ENCODE peak calls at places on chromosome 2, in seven cellular contexts. A is IMR-90, X is transverse colon, J is heart left ventricle, P is A549, N is ovary, Y is Peyer's patch. K is an unnamed sample. For H3K4me1, the result is how much of the 10 kb centered on the place peaks cover.

GRCh38 chr2:174247474-174248186 is 702 bp downstream of the OLA1 start:
- DNase-seq in J (no peak), P (peak), Y (no peak), A (peak), X (no peak), N (no peak), K (peak)

GRCh38 chr2:150370600-150370999 is 116.9 kb downstream of the RND3 start:
- DNase-seq in X (peak), J (no peak), Y (no peak), A (no peak), N (no peak), P (no peak), K (no peak)

GRCh38 chr2:239536186-239536585 is 135.4 kb upstream of the HDAC4 start:
- DNase-seq in A (no peak), X (no peak), N (no peak), Y (no peak), J (no peak), P (no peak), K (no peak)

GRCh38 chr2:70616168-70616694 is 62.6 kb upstream of the TGFA start:
- DNase-seq in Y (no peak), P (no peak), J (no peak), A (no peak), N (no peak), X (peak), K (no peak)

GRCh38 chr2:193584001-193584400 is 1389.3 kb upstream of the TMEFF2 start:
- DNase-seq in P (no peak), N (no peak), X (no peak), J (no peak), Y (no peak), A (peak), K (peak)

GRCh38 chr2:10909050-10909995 is 2.4 kb upstream of the KCNF1 start:
- DNase-seq in P (peak), A (no peak), J (no peak), N (no peak), Y (no peak), X (no peak), K (no peak)

GRCh38 chr2:239150125-239151011 is 250.5 kb downstream of the HDAC4 start:
- DNase-seq in J (peak), Y (no peak), P (no peak), N (no peak), A (no peak), X (no peak), K (peak)

GRCh38 chr2:51810197-51810596 is 778.3 kb upstream of the NRXN1 start:
- DNase-seq in A (no peak), N (no peak), J (no peak), X (no peak), Y (no peak), P (no peak), K (no peak)

GRCh38 chr2:66587216-66587615 is 152.3 kb downstream of the MEIS1 start:
- DNase-seq in X (no peak), A (peak), Y (no peak), P (peak), J (no peak), N (peak), K (no peak)

GRCh38 chr2:100246163-100247145 is 75.8 kb downstream of the LONRF2 start:
- DNase-seq in N (no peak), X (no peak), Y (no peak), J (no peak), P (peak), A (no peak), K (no peak)

GRCh38 chr2:9112079-9112721 is 94.4 kb upstream of the ASAP2 start:
- DNase-seq in N (peak), Y (no peak), A (peak), P (peak), J (no peak), X (no peak), K (no peak)

GRCh38 chr2:241853651-241854341 is 4.9 kb downstream of the PDCD1 start:
- DNase-seq in N (peak), A (peak), Y (no peak), J (peak), X (no peak), P (no peak), K (no peak)

GRCh38 chr2:224142397-224143312 is 103.6 kb upstream of the SERPINE2 start:
- DNase-seq in P (peak), X (no peak), Y (no peak), J (no peak), A (peak), N (no peak), K (no peak)

GRCh38 chr2:39264733-39265132 is 21.0 kb upstream of the CDKL4 start:
- DNase-seq in Y (no peak), P (no peak), A (no peak), X (no peak), N (no peak), J (no peak), K (no peak)

GRCh38 chr2:40658917-40659316 is 207.0 kb upstream of the SLC8A1 start:
- DNase-seq in A (peak), N (no peak), X (no peak), J (no peak), P (no peak), Y (no peak), K (no peak)

GRCh38 chr2:42102606-42103450 is 55.0 kb downstream of the PKDCC start:
- DNase-seq in X (peak), J (peak), N (peak), Y (peak), P (no peak), A (no peak), K (peak)

GRCh38 chr2:172408143-172408766 is 19.1 kb upstream of the ITGA6 start:
- DNase-seq in Y (no peak), N (no peak), P (no peak), X (no peak), J (no peak), A (no peak), K (no peak)

GRCh38 chr2:46029332-46029811 is 267.8 kb upstream of the EPAS1 start:
- DNase-seq in Y (no peak), X (no peak), A (peak), N (no peak), P (no peak), J (peak), K (no peak)

GRCh38 chr2:10868021-10868420 is 43.7 kb upstream of the KCNF1 start:
- DNase-seq in Y (no peak), N (no peak), J (no peak), X (no peak), A (no peak), P (no peak), K (no peak)

GRCh38 chr2:232501794-232502499 is 14.3 kb upstream of the ECEL1 start:
- DNase-seq in N (no peak), Y (no peak), A (no peak), X (no peak), J (no peak), P (no peak), K (no peak)

GRCh38 chr2:46982356-46983064 is 66.9 kb upstream of the MCFD2 start:
- DNase-seq in N (no peak), A (no peak), J (peak), P (no peak), Y (no peak), X (no peak), K (no peak)

GRCh38 chr2:236972491-236973379 is 113.0 kb upstream of the COPS8 start:
- DNase-seq in J (peak), Y (no peak), N (no peak), P (peak), X (peak), A (peak), K (no peak)

GRCh38 chr2:6824962-6825361 is 40.7 kb downstream of the CMPK2 start:
- DNase-seq in A (peak), N (no peak), Y (no peak), X (no peak), J (no peak), P (no peak), K (no peak)

GRCh38 chr2:774436-774835 is 97.2 kb upstream of the TMEM18 start:
- DNase-seq in A (no peak), Y (no peak), X (no peak), P (no peak), N (no peak), J (no peak), K (no peak)

GRCh38 chr2:177031435-177032222 is 181.0 kb upstream of the HNRNPA3 start:
- DNase-seq in P (no peak), N (no peak), J (no peak), Y (no peak), X (no peak), A (no peak), K (no peak)

GRCh38 chr2:237025090-237025865 is 60.4 kb upstream of the COPS8 start:
- DNase-seq in A (peak), P (peak), N (no peak), J (no peak), Y (no peak), X (peak), K (no peak)

DNA sequence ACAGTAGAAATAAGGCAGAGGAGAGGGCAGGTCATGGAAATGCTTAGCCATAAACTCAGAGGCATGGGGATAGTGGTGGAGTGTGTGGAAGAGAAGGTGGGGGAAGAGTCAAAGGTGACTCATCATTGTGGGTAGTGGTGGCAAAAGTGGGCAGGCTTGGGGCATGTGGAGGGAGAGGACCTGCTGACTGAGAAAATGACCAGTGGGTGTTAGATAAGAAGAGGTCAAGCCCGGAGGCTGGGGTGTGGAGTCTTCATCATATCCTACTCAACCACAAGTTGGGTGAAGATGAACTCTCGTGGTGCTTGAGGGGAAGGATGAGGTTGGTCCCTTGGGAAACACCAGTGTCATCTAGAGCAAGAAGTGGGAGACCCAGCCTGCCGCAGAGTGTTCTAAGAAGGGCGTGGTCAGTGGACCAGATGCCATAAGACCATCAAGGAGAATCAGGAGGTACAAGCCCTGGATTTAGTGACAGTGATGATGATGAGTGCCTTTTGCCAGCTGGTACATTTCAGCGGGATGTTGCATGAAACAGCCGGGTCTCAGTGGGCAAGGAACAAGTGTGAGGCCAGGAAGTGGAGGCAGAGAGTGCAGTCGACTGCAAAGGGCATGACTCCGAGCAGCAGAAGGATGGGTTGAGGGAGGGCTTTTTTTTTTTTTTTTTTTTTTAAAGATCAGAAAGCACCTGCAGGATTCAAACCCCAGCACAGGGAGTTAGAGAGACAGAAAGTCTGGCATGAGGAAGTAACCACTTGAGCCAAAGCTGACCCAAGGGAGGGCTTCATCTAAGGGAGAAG is 122.6 kb upstream of the SPRED2 start:
- DNase-seq in N (no peak), J (no peak), A (peak), X (no peak), P (no peak), Y (no peak), K (no peak)
- TF ChIP-seq POLR2A in N (no peak), J (no peak), A (no peak), X (no peak), P (no peak), Y (no peak), K (no peak)

DNA sequence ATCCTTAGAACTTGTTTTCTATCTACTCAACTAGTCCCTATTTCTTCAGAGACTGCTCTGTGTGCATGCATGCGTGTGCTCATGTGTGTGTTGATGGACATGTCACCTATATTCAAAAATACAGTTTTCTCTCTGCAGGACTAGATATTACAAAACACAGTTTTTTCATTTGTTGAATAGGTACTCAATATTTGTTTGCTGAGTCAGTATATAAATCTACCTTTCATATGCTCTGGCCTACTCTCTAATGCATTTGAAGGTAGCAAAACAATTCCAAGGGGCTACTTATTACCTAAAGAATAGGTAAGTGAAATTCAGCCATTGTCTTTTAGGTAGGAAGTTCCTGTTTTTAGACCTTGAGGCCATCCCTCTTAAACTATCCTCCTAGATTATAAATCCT is 8.6 kb upstream of the UBE2E3 start:
- DNase-seq in J (no peak), Y (no peak), P (no peak), A (no peak), X (no peak), N (no peak), K (no peak)
- H3K4me1 ChIP-seq in J (under half), Y (under half), P (under half), A (under half), X (under half), N (under half), K (under half)

DNA sequence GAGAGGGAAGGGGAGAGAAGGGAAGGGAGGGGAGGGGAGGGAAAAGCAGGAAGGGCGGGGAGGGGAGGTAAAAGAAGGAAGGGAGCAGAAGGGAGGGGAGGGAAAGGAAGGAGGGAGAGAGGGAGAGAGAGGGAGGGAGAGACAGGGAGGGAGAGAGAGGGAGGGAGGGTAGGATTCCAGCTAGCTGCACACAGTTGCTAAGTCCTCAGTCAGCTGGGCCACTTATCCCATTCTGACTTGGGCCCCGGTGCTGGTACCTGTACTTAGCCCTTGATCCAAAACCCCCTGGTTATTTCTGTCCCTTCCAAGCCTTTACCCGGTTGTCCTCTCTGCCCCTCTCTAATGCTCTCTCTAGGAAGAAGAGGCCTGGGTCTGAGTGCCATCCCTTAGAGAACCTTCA is 211.4 kb downstream of the TTC32 start:
- DNase-seq in A (no peak), J (no peak), Y (no peak), N (no peak), P (no peak), X (no peak), K (no peak)
- TF ChIP-seq POLR2A in A (no peak), J (no peak), Y (no peak), N (no peak), P (no peak), X (no peak), K (no peak)

DNA sequence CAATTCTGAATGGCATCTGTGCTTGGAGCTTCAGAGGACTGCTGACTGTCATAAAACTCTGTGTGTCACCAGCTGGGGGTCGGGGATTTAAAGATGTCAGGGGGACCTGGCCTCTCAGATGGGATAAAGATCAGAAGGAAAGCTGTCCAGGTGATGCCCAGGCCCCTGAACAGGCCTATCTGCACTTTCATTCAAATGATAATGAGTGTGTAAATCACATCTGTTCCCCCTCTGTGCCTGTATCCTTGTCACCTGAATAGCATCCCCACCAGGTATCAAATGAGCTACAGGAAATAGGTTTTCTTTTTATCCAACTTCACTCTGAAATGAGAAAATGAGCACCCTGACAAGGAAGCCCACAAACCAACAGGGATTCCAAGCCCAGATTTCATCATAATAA is 75.5 kb downstream of the ZEB2 start:
- DNase-seq in Y (no peak), N (no peak), X (no peak), A (no peak), P (no peak), J (no peak), K (no peak)
- H3K4me1 ChIP-seq in Y (under half), N (under half), X (under half), A (under half), P (under half), J (under half), K (under half)

GRCh38 chr2:27071277-27071989 is at the start of gene OST4:
- DNase-seq in J (peak), A (peak), N (peak), P (peak), X (peak), Y (peak), K (peak)

GRCh38 chr2:27071990-27072830 is 756 bp upstream of the OST4 start:
- DNase-seq in A (peak), N (peak), P (no peak), X (peak), Y (peak), J (peak), K (peak)

GRCh38 chr2:27072950-27073349 is 1.5 kb upstream of the OST4 start:
- DNase-seq in P (no peak), J (no peak), A (peak), N (no peak), X (no peak), Y (no peak), K (no peak)

GRCh38 chr2:27075219-27075871 is 3.1 kb upstream of the EMILIN1 start:
- DNase-seq in X (peak), J (peak), P (no peak), A (peak), N (peak), Y (peak), K (no peak)

DNA sequence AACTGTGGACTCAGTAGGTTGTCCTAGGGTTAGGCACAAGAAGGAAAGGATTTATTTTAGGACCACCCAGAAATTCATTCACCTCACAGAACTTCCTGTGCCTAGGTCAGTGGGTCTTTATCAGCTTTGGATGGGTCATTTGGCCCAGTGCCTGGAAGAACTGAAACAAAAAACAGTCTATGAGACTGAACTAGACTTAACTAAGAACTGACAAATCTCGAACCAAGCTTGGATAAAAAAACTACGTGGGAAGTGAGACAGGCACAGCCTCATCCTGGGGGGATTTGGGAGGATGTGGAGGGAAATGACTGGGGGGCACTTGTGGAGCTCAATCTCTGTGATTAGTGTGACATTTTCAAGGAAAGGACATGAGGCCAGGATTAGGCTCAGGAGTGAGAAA is 2.3 kb upstream of the OST4 start:
- DNase-seq in P (no peak), X (no peak), N (peak), Y (no peak), J (no peak), A (peak), K (no peak)
- TF ChIP-seq POLR2A in P (no peak), X (no peak), N (no peak), Y (no peak), J (no peak), A (no peak), K (no peak)

K was measured in testis.